ENCODE peak calls at places on chromosomes 3 and 15, in seven cellular contexts. G is stimulated activated CD4-positive, alpha-beta T cell treated with anti-CD3 and anti-CD28 coated beads, Interleukin-2, amount 100 ng/mL, for 24 hours; Y is PC-3; Q is WTC11; D is neuronal stem cell; C is mucosa of gallbladder; T is ureter. B is an unnamed sample.
A peak's percentile ranks its signal among the peaks of the same experiment; 100 is the strongest.

GRCh38 chr3:112653881-112654300 is 12.9 kb upstream of the CCDC80 start:
- DNase-seq in G (no peak), Y (peak; percentile 72), Q (no peak), D (no peak), C (no peak), T (no peak), B (no peak)

GRCh38 chr3:64266065-64266874 is 41.0 kb upstream of the PRICKLE2 start:
- DNase-seq in G (no peak), Y (peak; percentile 56), Q (no peak), D (no peak), C (peak; percentile 40), T (peak; percentile 57), B (peak; percentile 64)

GRCh38 chr3:38522002-38522401 is 25.9 kb downstream of the EXOG start:
- DNase-seq in G (no peak), Y (no peak), Q (no peak), D (no peak), C (no peak), T (no peak), B (no peak)

GRCh38 chr3:119191800-119192199 is 18.4 kb downstream of the UPK1B start:
- DNase-seq in G (no peak), Y (peak; percentile 25), Q (no peak), D (no peak), C (no peak), T (no peak), B (no peak)

GRCh38 chr3:187689984-187690383 is 12.4 kb downstream of the RTP2 start:
- DNase-seq in G (no peak), Y (no peak), Q (no peak), D (no peak), C (no peak), T (no peak), B (no peak)

GRCh38 chr15:67796196-67796699 is 29.1 kb upstream of the SKOR1 start:
- DNase-seq in G (no peak), Y (no peak), Q (no peak), D (no peak), C (no peak), T (no peak), B (no peak)

GRCh38 chr15:65085207-65085753 is 8.7 kb downstream of the KBTBD13 start:
- DNase-seq in G (no peak), Y (no peak), Q (no peak), D (no peak), C (no peak), T (no peak), B (no peak)

GRCh38 chr15:99097441-99098410 is 7.2 kb upstream of the SYNM start:
- DNase-seq in G (no peak), Y (no peak), Q (no peak), D (no peak), C (no peak), T (no peak), B (no peak)

GRCh38 chr15:85504739-85505676 is 124.6 kb downstream of the AKAP13 start:
- DNase-seq in G (peak; percentile 55), Y (peak; percentile 73), Q (no peak), D (peak; percentile 32), C (peak; percentile 65), T (peak; percentile 59), B (peak; percentile 40)

GRCh38 chr3:122365073-122365472 is 18.0 kb downstream of the MIX23 start:
- DNase-seq in G (no peak), Y (no peak), Q (no peak), D (no peak), C (no peak), T (no peak), B (no peak)

GRCh38 chr3:45559560-45560118 is 34.9 kb upstream of the LIMD1 start:
- DNase-seq in G (no peak), Y (no peak), Q (no peak), D (no peak), C (no peak), T (no peak), B (no peak)

GRCh38 chr15:90873998-90874605 is 5.7 kb downstream of the FURIN start:
- DNase-seq in G (no peak), Y (peak; percentile 49), Q (peak; percentile 53), D (no peak), C (peak; percentile 57), T (no peak), B (no peak)

GRCh38 chr3:155548194-155548593 is 196.7 kb downstream of the PLCH1 start:
- DNase-seq in G (no peak), Y (peak; percentile 43), Q (no peak), D (no peak), C (no peak), T (no peak), B (no peak)

GRCh38 chr3:128910006-128910405 is 30.6 kb downstream of the ACAD9 start:
- DNase-seq in G (no peak), Y (no peak), Q (no peak), D (no peak), C (no peak), T (no peak), B (no peak)

GRCh38 chr3:16423947-16424673 is 89.4 kb downstream of the RFTN1 start:
- DNase-seq in G (no peak), Y (no peak), Q (no peak), D (no peak), C (no peak), T (no peak), B (no peak)

GRCh38 chr15:66483131-66483566 is 14.4 kb downstream of the SNAPC5 start:
- DNase-seq in G (no peak), Y (peak; percentile 82), Q (no peak), D (no peak), C (peak; percentile 76), T (no peak), B (no peak)

GRCh38 chr15:73849641-73850040 is 23.7 kb upstream of the TBC1D21 start:
- DNase-seq in G (no peak), Y (no peak), Q (no peak), D (no peak), C (no peak), T (no peak), B (no peak)

GRCh38 chr3:31423522-31423921 is 109.2 kb upstream of the STT3B start:
- DNase-seq in G (no peak), Y (no peak), Q (no peak), D (no peak), C (no peak), T (no peak), B (no peak)

GRCh38 chr3:138434875-138435772 is 708 bp downstream of the ESYT3 start:
- DNase-seq in G (no peak), Y (no peak), Q (peak; percentile 54), D (no peak), C (no peak), T (no peak), B (no peak)

GRCh38 chr15:40064231-40064894 is 25.4 kb upstream of the SRP14 start:
- DNase-seq in G (no peak), Y (peak; percentile 92), Q (no peak), D (no peak), C (no peak), T (no peak), B (no peak)

GRCh38 chr15:92801412-92801773 is 98.7 kb upstream of the CHD2 start:
- DNase-seq in G (no peak), Y (peak; percentile 79), Q (no peak), D (no peak), C (no peak), T (no peak), B (peak; percentile 99)

GRCh38 chr3:14434105-14434504 is 31.7 kb downstream of the SLC6A6 start:
- DNase-seq in G (no peak), Y (peak; percentile 76), Q (no peak), D (no peak), C (no peak), T (no peak), B (no peak)

GRCh38 chr3:5084224-5084623 is 37.9 kb upstream of the ARL8B start:
- DNase-seq in G (no peak), Y (no peak), Q (no peak), D (no peak), C (no peak), T (no peak), B (no peak)

GRCh38 chr3:10194328-10195071 is 29.8 kb downstream of the IRAK2 start:
- DNase-seq in G (peak; percentile 42), Y (no peak), Q (no peak), D (no peak), C (no peak), T (peak; percentile 69), B (no peak)